ENCODE peak calls at places on chromosomes 1 and 21, in five cellular contexts. G is GM06990, E is astrocyte of the cerebellum, M is mucosa of descending colon, V is A549. R is an unnamed sample.

GRCh38 chr1:244211559-244211944 is 160.5 kb downstream of the ZBTB18 start:
- DNase-seq in G (no peak), E (no peak), M (no peak), V (no peak), R (peak)

GRCh38 chr21:36388835-36389234 is 3.6 kb downstream of the CHAF1B start:
- DNase-seq in G (peak), E (peak), M (no peak), V (no peak), R (peak)

GRCh38 chr1:168135982-168136708 is 585 bp downstream of the GPR161 start:
- DNase-seq in G (peak), E (no peak), M (peak), V (no peak), R (peak)

GRCh38 chr1:229114315-229114714 is 156.6 kb upstream of the RAB4A start:
- DNase-seq in G (no peak), E (no peak), M (no peak), V (no peak), R (peak)

GRCh38 chr1:51295926-51296325 is 34.4 kb downstream of the TTC39A start:
- DNase-seq in G (no peak), E (no peak), M (no peak), V (no peak), R (no peak)

GRCh38 chr1:234772345-234773147 is 162.6 kb upstream of the IRF2BP2 start:
- DNase-seq in G (peak), E (peak), M (peak), V (peak), R (peak)

GRCh38 chr1:206490643-206491421 is 16.5 kb upstream of the RASSF5 start:
- DNase-seq in G (no peak), E (no peak), M (no peak), V (no peak), R (no peak)

GRCh38 chr21:38696617-38697016 is 109.1 kb upstream of the ETS2 start:
- DNase-seq in G (no peak), E (no peak), M (no peak), V (no peak), R (no peak)

GRCh38 chr1:201166964-201167624 is 12.8 kb upstream of the TMEM9 start:
- DNase-seq in G (no peak), E (no peak), M (no peak), V (no peak), R (no peak)

GRCh38 chr1:160637821-160638539 is 8.9 kb downstream of the SLAMF1 start:
- DNase-seq in G (no peak), E (no peak), M (no peak), V (no peak), R (no peak)

GRCh38 chr1:198168180-198168579 is 11.4 kb downstream of the NEK7 start:
- DNase-seq in G (no peak), E (peak), M (no peak), V (no peak), R (no peak)

GRCh38 chr1:26254404-26254803 is 20.4 kb downstream of the CEP85 start:
- DNase-seq in G (no peak), E (no peak), M (no peak), V (no peak), R (no peak)

GRCh38 chr1:209106237-209106741 is 477.2 kb upstream of the CAMK1G start:
- DNase-seq in G (peak), E (peak), M (no peak), V (no peak), R (peak)

GRCh38 chr1:40029608-40030007 is 10.9 kb upstream of the CAP1 start:
- DNase-seq in G (no peak), E (no peak), M (no peak), V (no peak), R (no peak)

GRCh38 chr1:21077085-21077484 is 99.6 kb downstream of the EIF4G3 start:
- DNase-seq in G (no peak), E (no peak), M (no peak), V (no peak), R (peak)

GRCh38 chr1:106678661-106679060 is 377.8 kb upstream of the PRMT6 start:
- DNase-seq in G (no peak), E (no peak), M (no peak), V (no peak), R (no peak)

GRCh38 chr1:81208441-81208840 is 592.3 kb upstream of the ADGRL2 start:
- DNase-seq in G (no peak), E (no peak), M (no peak), V (no peak), R (no peak)

GRCh38 chr21:45264146-45264918 is 23.4 kb downstream of the POFUT2 start:
- DNase-seq in G (no peak), E (no peak), M (no peak), V (no peak), R (no peak)

GRCh38 chr1:176241385-176242015 is 34.4 kb upstream of the COP1 start:
- DNase-seq in G (no peak), E (no peak), M (no peak), V (peak), R (peak)

GRCh38 chr1:236345728-236346127 is 48.4 kb upstream of the EDARADD start:
- DNase-seq in G (no peak), E (no peak), M (no peak), V (peak), R (peak)

GRCh38 chr1:47951545-47952235 is 45.5 kb downstream of the TRABD2B start:
- DNase-seq in G (no peak), E (no peak), M (no peak), V (no peak), R (no peak)
- TF ChIP-seq CTCF in G (no peak), E (no peak), M (no peak), V (no peak), R (no peak)

DNA sequence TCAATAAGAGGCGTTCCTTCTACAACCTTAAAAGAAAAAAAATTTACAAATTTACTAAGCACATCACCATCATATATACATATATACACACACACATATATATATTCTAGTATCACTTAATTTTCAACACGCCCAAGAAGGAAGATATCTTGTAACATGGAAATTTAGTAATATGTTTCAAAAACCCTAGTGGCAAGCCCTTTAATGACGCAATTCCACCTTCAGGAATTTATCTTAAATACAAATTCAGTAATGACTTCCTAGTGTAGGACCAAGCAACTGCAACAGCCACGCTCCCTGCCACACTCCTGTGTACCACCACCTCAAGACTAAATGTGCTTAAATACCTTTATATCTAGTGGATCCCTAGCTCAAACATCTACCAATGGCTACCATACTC is 12.5 kb downstream of the LBR start:
- DNase-seq in G (no peak), E (no peak), M (no peak), V (no peak), R (no peak)
- TF ChIP-seq CTCF in G (no peak), E (no peak), M (no peak), V (no peak), R (no peak)

GRCh38 chr1:10690484-10690883 is 106.0 kb downstream of the CASZ1 start:
- DNase-seq in G (no peak), E (no peak), M (no peak), V (no peak), R (no peak)
- TF ChIP-seq CTCF in G (no peak), E (no peak), M (no peak), V (no peak), R (no peak)

GRCh38 chr1:205456383-205456867 is 580 bp upstream of the BLACAT1 start:
- DNase-seq in G (no peak), E (no peak), M (no peak), V (no peak), R (no peak)
- TF ChIP-seq CTCF in G (no peak), E (no peak), M (no peak), V (no peak), R (no peak)

GRCh38 chr1:114094675-114095074 is 59.0 kb downstream of the SYT6 start:
- DNase-seq in G (no peak), E (no peak), M (no peak), V (no peak), R (no peak)

GRCh38 chr1:114094303-114094663 is 59.4 kb downstream of the SYT6 start:
- DNase-seq in G (no peak), E (peak), M (no peak), V (no peak), R (no peak)

GRCh38 chr1:114091711-114092110 is 62.0 kb downstream of the SYT6 start:
- DNase-seq in G (no peak), E (no peak), M (no peak), V (no peak), R (no peak)

GRCh38 chr1:114092118-114092517 is 61.6 kb downstream of the SYT6 start:
- DNase-seq in G (no peak), E (no peak), M (no peak), V (no peak), R (no peak)

DNA sequence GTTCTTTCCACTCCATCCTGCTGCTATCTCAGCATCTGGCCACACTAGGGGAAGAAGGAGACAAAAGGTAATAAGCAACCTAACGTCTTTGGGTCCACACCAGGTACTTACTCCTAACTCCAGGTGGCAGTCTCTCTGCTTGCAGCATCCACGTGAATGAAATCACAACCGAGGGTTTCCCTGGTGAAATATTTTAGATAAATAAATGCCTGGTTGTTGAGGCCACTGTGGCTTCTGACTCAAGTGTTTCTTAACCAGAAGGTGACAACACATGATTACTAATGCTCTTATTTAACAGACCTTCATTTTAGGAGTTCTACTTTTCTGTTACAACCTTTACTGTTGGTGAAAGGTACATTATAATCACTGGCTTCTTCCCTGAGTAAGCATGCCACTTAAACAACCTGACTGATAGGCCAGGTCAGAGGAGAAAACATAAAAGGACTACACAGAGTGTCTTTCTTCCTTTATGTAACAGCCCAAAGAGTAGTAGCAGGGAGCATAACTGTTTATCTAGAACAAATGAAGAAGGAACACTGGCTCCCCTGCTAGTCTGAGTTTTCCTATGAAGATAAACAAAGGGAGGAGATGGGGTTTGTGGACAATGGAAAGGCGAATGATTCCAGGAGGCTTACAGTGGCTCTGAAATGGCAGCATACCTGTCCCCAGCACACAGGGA is 59.9 kb downstream of the SYT6 start:
- DNase-seq in G (no peak), E (peak), M (no peak), V (no peak), R (no peak)
- TF ChIP-seq CTCF in G (peak), E (peak), M (no peak), V (no peak), R (no peak)